ENCODE peak calls at places on chromosome 21, in seven cellular contexts. One of them, this sample, is unnamed.

GRCh38 chr21:46392921-46393320 is 65.8 kb upstream of the DIP2A start:
- DNase-seq in body of pancreas: no peak
- DNase-seq in heart right ventricle: peak; percentile 34
- DNase-seq in heart left ventricle: peak; percentile 46
- DNase-seq in esophagus squamous epithelium: no peak
- DNase-seq in PC-9: no peak
- DNase-seq in kidney: peak; percentile 47
- DNase-seq in this sample: no peak

GRCh38 chr21:31684918-31685317 is 25.4 kb downstream of the SOD1 start:
- DNase-seq in esophagus squamous epithelium: no peak
- DNase-seq in PC-9: no peak
- DNase-seq in kidney: no peak
- DNase-seq in heart right ventricle: no peak
- DNase-seq in body of pancreas: no peak
- DNase-seq in heart left ventricle: no peak
- DNase-seq in this sample: no peak

GRCh38 chr21:34054259-34054658 is 19.1 kb upstream of the MRPS6 start:
- DNase-seq in body of pancreas: no peak
- DNase-seq in kidney: no peak
- DNase-seq in esophagus squamous epithelium: no peak
- DNase-seq in heart left ventricle: no peak
- DNase-seq in heart right ventricle: no peak
- DNase-seq in PC-9: no peak
- DNase-seq in this sample: no peak

GRCh38 chr21:45593162-45594022 is 50.1 kb upstream of the PCBP3 start:
- DNase-seq in kidney: peak; percentile 52
- DNase-seq in PC-9: no peak
- DNase-seq in body of pancreas: no peak
- DNase-seq in heart left ventricle: no peak
- DNase-seq in heart right ventricle: no peak
- DNase-seq in esophagus squamous epithelium: no peak
- DNase-seq in this sample: no peak

GRCh38 chr21:25895565-25896205 is 160.9 kb downstream of the GABPA start:
- DNase-seq in heart left ventricle: no peak
- DNase-seq in PC-9: no peak
- DNase-seq in body of pancreas: no peak
- DNase-seq in heart right ventricle: no peak
- DNase-seq in esophagus squamous epithelium: no peak
- DNase-seq in kidney: no peak
- DNase-seq in this sample: no peak

GRCh38 chr21:17463441-17463840 is 49.4 kb upstream of the CXADR start:
- DNase-seq in esophagus squamous epithelium: no peak
- DNase-seq in body of pancreas: no peak
- DNase-seq in heart right ventricle: no peak
- DNase-seq in PC-9: no peak
- DNase-seq in heart left ventricle: no peak
- DNase-seq in kidney: no peak
- DNase-seq in this sample: peak; percentile 65

GRCh38 chr21:29343517-29343916 is 44.8 kb downstream of the BACH1 start:
- DNase-seq in PC-9: no peak
- DNase-seq in heart right ventricle: no peak
- DNase-seq in esophagus squamous epithelium: no peak
- DNase-seq in kidney: no peak
- DNase-seq in body of pancreas: no peak
- DNase-seq in heart left ventricle: no peak
- DNase-seq in this sample: no peak

GRCh38 chr21:33901421-33902288 is 13.9 kb downstream of the ATP5PO start:
- DNase-seq in body of pancreas: no peak
- DNase-seq in esophagus squamous epithelium: no peak
- DNase-seq in heart right ventricle: no peak
- DNase-seq in heart left ventricle: no peak
- DNase-seq in kidney: no peak
- DNase-seq in PC-9: peak; percentile 21
- DNase-seq in this sample: no peak

GRCh38 chr21:36887983-36888382 is 78.5 kb downstream of the HLCS start:
- DNase-seq in PC-9: no peak
- DNase-seq in heart left ventricle: no peak
- DNase-seq in kidney: no peak
- DNase-seq in heart right ventricle: no peak
- DNase-seq in esophagus squamous epithelium: no peak
- DNase-seq in body of pancreas: no peak
- DNase-seq in this sample: no peak

GRCh38 chr21:27196651-27197050 is 229.8 kb upstream of the ADAMTS5 start:
- DNase-seq in esophagus squamous epithelium: no peak
- DNase-seq in heart right ventricle: no peak
- DNase-seq in kidney: no peak
- DNase-seq in PC-9: no peak
- DNase-seq in body of pancreas: no peak
- DNase-seq in heart left ventricle: no peak
- DNase-seq in this sample: no peak

GRCh38 chr21:14736672-14737071 is 190.6 kb upstream of the SAMSN1 start:
- DNase-seq in heart left ventricle: no peak
- DNase-seq in kidney: no peak
- DNase-seq in body of pancreas: no peak
- DNase-seq in heart right ventricle: no peak
- DNase-seq in esophagus squamous epithelium: no peak
- DNase-seq in PC-9: no peak
- DNase-seq in this sample: no peak

GRCh38 chr21:46459356-46460112 is 843 bp downstream of the DIP2A start:
- DNase-seq in kidney: peak; percentile 85
- DNase-seq in heart right ventricle: peak; percentile 43
- DNase-seq in PC-9: no peak
- DNase-seq in heart left ventricle: peak; percentile 53
- DNase-seq in esophagus squamous epithelium: no peak
- DNase-seq in body of pancreas: peak; percentile 43
- DNase-seq in this sample: no peak

GRCh38 chr21:36747114-36747814 is 48.3 kb downstream of the SIM2 start:
- DNase-seq in heart left ventricle: no peak
- DNase-seq in PC-9: no peak
- DNase-seq in body of pancreas: no peak
- DNase-seq in kidney: no peak
- DNase-seq in esophagus squamous epithelium: no peak
- DNase-seq in heart right ventricle: no peak
- DNase-seq in this sample: peak; percentile 11

GRCh38 chr21:44021064-44021463 is 9.0 kb downstream of the TRAPPC10 start:
- DNase-seq in heart right ventricle: no peak
- DNase-seq in PC-9: no peak
- DNase-seq in body of pancreas: no peak
- DNase-seq in heart left ventricle: no peak
- DNase-seq in esophagus squamous epithelium: no peak
- DNase-seq in kidney: no peak
- DNase-seq in this sample: no peak
- H3K4me1 ChIP-seq in heart right ventricle: peaks cover 56% of the 10 kb centered on the region
- H3K4me1 ChIP-seq in PC-9: no peaks in the 10 kb centered on the region
- H3K4me1 ChIP-seq in body of pancreas: peaks cover 48% of the 10 kb centered on the region
- H3K4me1 ChIP-seq in heart left ventricle: peaks cover 90% of the 10 kb centered on the region
- H3K4me1 ChIP-seq in esophagus squamous epithelium: peaks cover 73% of the 10 kb centered on the region
- H3K4me1 ChIP-seq in kidney: peaks cover 15% of the 10 kb centered on the region
- H3K4me1 ChIP-seq in this sample: peaks cover 12% of the 10 kb centered on the region

DNA sequence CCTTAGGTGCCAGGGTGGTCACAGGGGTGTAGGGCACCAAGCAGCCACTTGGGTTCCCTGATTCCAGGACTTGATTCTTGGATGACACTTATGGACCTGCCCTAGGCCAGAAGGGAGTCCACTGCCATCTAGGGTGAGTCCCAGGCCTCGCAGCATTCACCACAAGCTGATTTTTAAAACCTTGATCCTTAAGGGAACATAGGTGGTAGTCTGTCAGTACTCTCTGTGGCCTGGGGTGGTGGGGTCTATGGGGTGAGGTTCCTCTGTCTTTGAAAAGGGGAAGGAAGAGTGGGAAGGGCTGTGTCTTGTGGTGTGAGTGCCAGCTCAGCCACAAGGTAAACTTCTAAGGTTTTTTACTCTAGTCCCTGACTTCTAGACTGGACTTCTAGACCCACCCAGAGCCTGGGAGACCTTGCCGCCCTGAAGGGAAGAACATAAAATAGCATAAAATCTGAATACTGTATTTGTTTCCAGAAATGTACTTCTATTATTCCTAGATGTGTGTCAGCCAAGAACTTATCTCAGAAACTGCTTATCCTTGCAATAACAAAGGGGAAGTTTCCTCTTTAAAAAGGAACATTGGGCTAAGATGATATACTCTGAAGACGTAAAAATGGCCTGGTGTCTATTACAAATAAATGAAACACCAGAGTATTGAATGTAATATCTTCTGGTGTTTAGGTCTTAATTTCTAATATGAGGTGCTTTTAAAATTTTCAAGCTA is 757.3 kb downstream of the LTN1 start:
- DNase-seq in PC-9: no peak
- DNase-seq in kidney: no peak
- DNase-seq in body of pancreas: no peak
- DNase-seq in heart left ventricle: no peak
- DNase-seq in heart right ventricle: peak; percentile 5
- DNase-seq in esophagus squamous epithelium: no peak
- DNase-seq in this sample: no peak
- TF ChIP-seq CTCF in PC-9: no peak
- TF ChIP-seq CTCF in kidney: no peak
- TF ChIP-seq CTCF in body of pancreas: peak; percentile 40
- TF ChIP-seq CTCF in heart left ventricle: no peak
- TF ChIP-seq CTCF in heart right ventricle: peak; percentile 14
- TF ChIP-seq CTCF in esophagus squamous epithelium: no peak
- TF ChIP-seq CTCF in this sample: peak; percentile 34

GRCh38 chr21:35512321-35512720 is 463.2 kb upstream of the RUNX1 start:
- DNase-seq in heart left ventricle: no peak
- DNase-seq in PC-9: no peak
- DNase-seq in esophagus squamous epithelium: no peak
- DNase-seq in kidney: no peak
- DNase-seq in body of pancreas: no peak
- DNase-seq in heart right ventricle: no peak
- DNase-seq in this sample: no peak
- H3K4me1 ChIP-seq in heart left ventricle: peaks cover 31% of the 10 kb centered on the region
- H3K4me1 ChIP-seq in PC-9: peaks cover 42% of the 10 kb centered on the region
- H3K4me1 ChIP-seq in esophagus squamous epithelium: peaks cover 9% of the 10 kb centered on the region
- H3K4me1 ChIP-seq in kidney: no peaks in the 10 kb centered on the region
- H3K4me1 ChIP-seq in body of pancreas: peaks cover 11% of the 10 kb centered on the region
- H3K4me1 ChIP-seq in heart right ventricle: no peaks in the 10 kb centered on the region
- H3K4me1 ChIP-seq in this sample: peaks cover 29% of the 10 kb centered on the region

DNA sequence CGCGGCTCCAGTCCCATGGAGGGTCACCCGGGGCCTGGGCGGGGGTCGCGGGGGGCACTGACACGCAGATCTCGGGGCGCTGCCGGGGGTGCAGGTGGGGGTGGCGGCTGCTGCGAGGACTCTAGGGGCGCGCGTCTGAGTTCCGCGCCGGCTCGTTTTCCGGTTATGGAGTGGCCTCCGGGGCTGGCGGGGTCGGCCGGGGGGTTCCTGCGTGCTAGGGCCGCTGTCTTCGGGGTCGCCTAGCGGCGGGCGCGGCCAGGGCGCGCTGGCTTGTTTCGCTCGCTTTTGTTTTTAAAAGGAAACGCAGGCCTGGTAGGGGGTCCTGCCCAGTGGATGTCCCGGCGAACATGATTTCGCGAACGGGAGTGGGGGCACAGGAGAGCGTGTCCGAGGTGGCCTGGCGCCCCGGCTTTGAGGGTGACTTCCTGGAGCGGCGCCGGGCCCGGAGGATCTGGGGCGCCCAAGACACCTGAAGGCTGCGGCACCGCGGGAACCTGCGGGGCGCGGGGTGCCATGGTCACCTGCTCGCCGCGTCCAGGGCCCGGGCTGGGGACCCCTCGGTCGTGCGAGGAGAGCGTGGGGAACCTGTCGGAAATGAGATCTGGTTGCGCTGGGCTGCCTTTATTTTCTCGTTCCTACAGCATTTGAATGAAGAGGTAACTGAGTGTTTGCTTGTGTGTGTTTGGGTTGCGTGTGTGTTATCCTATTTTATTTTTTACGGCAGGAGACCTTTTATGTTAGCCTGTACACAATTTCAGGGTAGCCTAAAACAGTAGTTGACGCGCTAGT is 618 bp downstream of the ETS2 start:
- DNase-seq in body of pancreas: peak; percentile 45
- DNase-seq in heart left ventricle: peak; percentile 44
- DNase-seq in esophagus squamous epithelium: no peak
- DNase-seq in kidney: peak; percentile 86
- DNase-seq in PC-9: no peak
- DNase-seq in heart right ventricle: peak; percentile 54
- DNase-seq in this sample: no peak
- TF ChIP-seq CTCF in body of pancreas: no peak
- TF ChIP-seq CTCF in heart left ventricle: no peak
- TF ChIP-seq CTCF in esophagus squamous epithelium: no peak
- TF ChIP-seq CTCF in kidney: no peak
- TF ChIP-seq CTCF in PC-9: no peak
- TF ChIP-seq CTCF in heart right ventricle: peak; percentile 6
- TF ChIP-seq CTCF in this sample: no peak

GRCh38 chr21:42238185-42238934 is 19.4 kb downstream of the ABCG1 start:
- DNase-seq in heart right ventricle: no peak
- DNase-seq in heart left ventricle: no peak
- DNase-seq in kidney: peak; percentile 25
- DNase-seq in body of pancreas: no peak
- DNase-seq in esophagus squamous epithelium: no peak
- DNase-seq in PC-9: no peak
- DNase-seq in this sample: no peak
- H3K4me1 ChIP-seq in heart right ventricle: peaks cover 49% of the 10 kb centered on the region
- H3K4me1 ChIP-seq in heart left ventricle: peaks cover 58% of the 10 kb centered on the region
- H3K4me1 ChIP-seq in kidney: peaks cover 32% of the 10 kb centered on the region
- H3K4me1 ChIP-seq in body of pancreas: peaks cover 29% of the 10 kb centered on the region
- H3K4me1 ChIP-seq in esophagus squamous epithelium: peaks cover 54% of the 10 kb centered on the region
- H3K4me1 ChIP-seq in PC-9: peaks cover 29% of the 10 kb centered on the region
- H3K4me1 ChIP-seq in this sample: peaks cover 8% of the 10 kb centered on the region

GRCh38 chr21:43619856-43620255 is 39.4 kb downstream of the HSF2BP start:
- DNase-seq in body of pancreas: no peak
- DNase-seq in kidney: no peak
- DNase-seq in esophagus squamous epithelium: no peak
- DNase-seq in PC-9: no peak
- DNase-seq in heart left ventricle: no peak
- DNase-seq in heart right ventricle: no peak
- DNase-seq in this sample: no peak
- TF ChIP-seq CTCF in body of pancreas: no peak
- TF ChIP-seq CTCF in kidney: no peak
- TF ChIP-seq CTCF in esophagus squamous epithelium: peak; percentile 19
- TF ChIP-seq CTCF in PC-9: peak; percentile 25
- TF ChIP-seq CTCF in heart left ventricle: no peak
- TF ChIP-seq CTCF in heart right ventricle: no peak
- TF ChIP-seq CTCF in this sample: peak; percentile 69

GRCh38 chr21:16116067-16116466 is 386.3 kb downstream of the USP25 start:
- DNase-seq in kidney: no peak
- DNase-seq in esophagus squamous epithelium: no peak
- DNase-seq in body of pancreas: no peak
- DNase-seq in heart right ventricle: no peak
- DNase-seq in heart left ventricle: no peak
- DNase-seq in PC-9: no peak
- DNase-seq in this sample: no peak
- H3K4me1 ChIP-seq in kidney: no peaks in the 10 kb centered on the region
- H3K4me1 ChIP-seq in esophagus squamous epithelium: peaks cover 21% of the 10 kb centered on the region
- H3K4me1 ChIP-seq in body of pancreas: peaks cover 10% of the 10 kb centered on the region
- H3K4me1 ChIP-seq in heart right ventricle: no peaks in the 10 kb centered on the region
- H3K4me1 ChIP-seq in heart left ventricle: no peaks in the 10 kb centered on the region
- H3K4me1 ChIP-seq in PC-9: no peaks in the 10 kb centered on the region
- H3K4me1 ChIP-seq in this sample: peaks cover 11% of the 10 kb centered on the region